ENCODE peak calls at places on chromosomes 2 and 18, in eight cellular contexts. I is AG09309, Z is left cardiac atrium, R is AG08396, L is lung, G is astrocyte of the spinal cord, F is AG20443, W is NCI-H1092 treated with DMSO at 0.1 percent for 48 hours. A is an unnamed sample.
A peak's percentile ranks its signal among the peaks of the same experiment; 100 is the strongest.

GRCh38 chr18:11676867-11677266 is 12.2 kb upstream of the GNAL start:
- DNase-seq in I (no peak), L (no peak), W (no peak), R (no peak), Z (peak; percentile 34), F (no peak), G (no peak), A (no peak)

GRCh38 chr2:71130325-71131260 is at the start of gene MPHOSPH10:
- DNase-seq in F (peak; percentile 96), W (peak; percentile 87), R (peak; percentile 87), I (peak; percentile 55), Z (peak; percentile 94), G (peak; percentile 93), L (peak; percentile 92), A (peak; percentile 86)

GRCh38 chr2:48175656-48176055 is 269.4 kb upstream of the FBXO11 start:
- DNase-seq in R (no peak), Z (no peak), W (no peak), I (no peak), G (no peak), L (no peak), F (no peak), A (no peak)

GRCh38 chr2:55811048-55811447 is 112.5 kb downstream of the EFEMP1 start:
- DNase-seq in I (no peak), F (peak; percentile 49), W (no peak), G (no peak), Z (no peak), L (no peak), R (peak; percentile 23), A (peak; percentile 29)

GRCh38 chr2:239668042-239668441 is 267.2 kb upstream of the HDAC4 start:
- DNase-seq in L (peak; percentile 11), F (no peak), Z (no peak), G (no peak), W (no peak), I (no peak), R (no peak), A (no peak)

GRCh38 chr2:224023188-224023587 is 15.9 kb downstream of the SERPINE2 start:
- DNase-seq in L (no peak), I (peak; percentile 21), G (peak; percentile 50), W (no peak), F (peak; percentile 64), Z (no peak), R (peak; percentile 65), A (peak; percentile 66)

GRCh38 chr2:45300026-45300750 is 290.9 kb upstream of the SIX2 start:
- DNase-seq in W (peak; percentile 93), L (no peak), G (no peak), I (no peak), R (no peak), Z (no peak), F (no peak), A (no peak)

GRCh38 chr2:162244559-162245031 is 1.4 kb upstream of the FAP start:
- DNase-seq in W (no peak), G (peak; percentile 92), L (peak; percentile 59), Z (peak; percentile 34), R (peak; percentile 70), I (peak; percentile 75), F (peak; percentile 82), A (peak; percentile 87)

GRCh38 chr2:223047260-223047761 is 4.7 kb upstream of the KCNE4 start:
- DNase-seq in I (peak; percentile 93), R (peak; percentile 65), G (peak; percentile 73), L (no peak), W (no peak), F (peak; percentile 77), Z (peak; percentile 36), A (peak; percentile 82)

GRCh38 chr2:88738271-88738670 is 46.8 kb downstream of the RPIA start:
- DNase-seq in Z (no peak), I (no peak), W (no peak), G (peak; percentile 77), F (no peak), L (no peak), R (no peak), A (no peak)

GRCh38 chr2:240601061-240601830 is 14.7 kb downstream of the CAPN10 start:
- DNase-seq in I (no peak), Z (peak; percentile 31), W (no peak), G (no peak), R (no peak), F (no peak), L (no peak), A (no peak)

GRCh38 chr2:3470166-3470651 is 49.1 kb downstream of the ADI1 start:
- DNase-seq in I (peak; percentile 41), W (no peak), G (peak; percentile 93), F (peak; percentile 91), L (peak; percentile 76), Z (peak; percentile 90), R (peak; percentile 90), A (peak; percentile 91)

GRCh38 chr18:26555804-26556553 is 7.6 kb upstream of the KCTD1 start:
- DNase-seq in I (no peak), W (no peak), R (no peak), L (no peak), G (no peak), Z (no peak), F (no peak), A (no peak)

GRCh38 chr2:84716564-84716963 is 164.3 kb downstream of the TRABD2A start:
- DNase-seq in Z (no peak), I (no peak), F (no peak), W (no peak), G (no peak), R (no peak), L (no peak), A (no peak)

GRCh38 chr2:235170536-235171510 is 219.0 kb downstream of the SH3BP4 start:
- DNase-seq in G (peak; percentile 73), F (peak; percentile 87), I (peak; percentile 67), L (no peak), W (peak; percentile 31), R (peak; percentile 65), Z (peak; percentile 31), A (peak; percentile 92)

GRCh38 chr2:189234991-189235390 is 55.4 kb upstream of the COL5A2 start:
- DNase-seq in Z (no peak), W (no peak), F (peak; percentile 18), L (no peak), I (no peak), G (no peak), R (no peak), A (peak; percentile 31)

GRCh38 chr2:68185541-68186164 is 28.0 kb downstream of the PNO1 start:
- DNase-seq in W (peak; percentile 2), L (peak; percentile 47), G (peak; percentile 25), Z (peak; percentile 39), R (no peak), F (peak; percentile 22), I (no peak), A (peak; percentile 14)

GRCh38 chr2:183951636-183952035 is 646.7 kb upstream of the ZNF804A start:
- DNase-seq in L (no peak), F (no peak), R (no peak), Z (no peak), W (no peak), I (no peak), G (peak; percentile 2), A (no peak)

GRCh38 chr18:29164993-29165599 is 988.2 kb upstream of the CDH2 start:
- DNase-seq in F (peak; percentile 54), G (peak; percentile 89), I (peak; percentile 70), L (no peak), R (peak; percentile 43), W (no peak), Z (no peak), A (peak; percentile 76)

GRCh38 chr2:128314348-128315121 is 4.1 kb downstream of the HS6ST1 start:
- DNase-seq in L (no peak), F (peak; percentile 7), R (no peak), I (no peak), Z (no peak), W (no peak), G (no peak), A (no peak)

GRCh38 chr2:71045841-71046495 is 22.5 kb upstream of the NAGK start:
- DNase-seq in W (no peak), F (no peak), Z (no peak), G (no peak), L (no peak), R (no peak), I (no peak), A (no peak)

GRCh38 chr18:45568017-45568416 is 47.3 kb upstream of the SLC14A2 start:
- DNase-seq in F (no peak), G (no peak), I (no peak), W (no peak), L (no peak), R (no peak), Z (no peak), A (no peak)

GRCh38 chr2:47803363-47803762 is 20.4 kb downstream of the MSH6 start:
- DNase-seq in G (no peak), I (no peak), L (no peak), W (no peak), R (no peak), F (no peak), Z (no peak), A (no peak)

GRCh38 chr2:63679252-63679850 is 90.6 kb downstream of the MDH1 start:
- DNase-seq in R (no peak), G (no peak), L (no peak), I (no peak), F (peak; percentile 57), Z (no peak), W (no peak), A (peak; percentile 60)

GRCh38 chr18:21264651-21265050 is 22.6 kb downstream of the GREB1L start:
- DNase-seq in L (no peak), Z (no peak), W (no peak), R (no peak), G (peak; percentile 12), F (no peak), I (no peak), A (no peak)